ENCODE peak calls at places on chromosomes 7 and 10, in five cellular contexts. W, K, Q, S and F are unnamed samples.

GRCh38 chr7:1861799-1862458 is 191.9 kb downstream of the ELFN1 start:
- DNase-seq in W (no peak), K (peak), Q (no peak), S (no peak), F (no peak)

GRCh38 chr10:32446701-32447406 is 914 bp downstream of the CCDC7 start:
- DNase-seq in W (no peak), K (peak), Q (peak), S (no peak), F (peak)

GRCh38 chr10:126270116-126270515 is 118.2 kb downstream of the ADAM12 start:
- DNase-seq in W (no peak), K (peak), Q (no peak), S (no peak), F (peak)

GRCh38 chr10:13100349-13101294 is 659 bp downstream of the OPTN start:
- DNase-seq in W (peak), K (peak), Q (peak), S (no peak), F (peak)

GRCh38 chr7:66013938-66014337 is 31.9 kb upstream of the GUSB start:
- DNase-seq in W (no peak), K (peak), Q (no peak), S (no peak), F (peak)

GRCh38 chr10:82288461-82288881 is 413.5 kb downstream of the NRG3 start:
- DNase-seq in W (no peak), K (peak), Q (no peak), S (no peak), F (no peak)

GRCh38 chr7:9029671-9030070 is 596.3 kb downstream of the NXPH1 start:
- DNase-seq in W (no peak), K (no peak), Q (peak), S (no peak), F (no peak)

GRCh38 chr10:43785252-43785651 is 136.6 kb upstream of the ZNF32 start:
- DNase-seq in W (no peak), K (no peak), Q (no peak), S (no peak), F (no peak)

GRCh38 chr7:127632276-127632910 is 14.5 kb upstream of the PAX4 start:
- DNase-seq in W (peak), K (peak), Q (no peak), S (no peak), F (peak)

GRCh38 chr10:128963246-128964099 is 503.6 kb upstream of the MGMT start:
- DNase-seq in W (no peak), K (no peak), Q (no peak), S (no peak), F (no peak)

GRCh38 chr7:23956769-23957556 is 246.9 kb downstream of the STK31 start:
- DNase-seq in W (no peak), K (no peak), Q (no peak), S (no peak), F (peak)

GRCh38 chr7:116812905-116813304 is 49.5 kb upstream of the CAPZA2 start:
- DNase-seq in W (no peak), K (no peak), Q (no peak), S (no peak), F (no peak)

GRCh38 chr7:112173214-112173905 is 32.8 kb downstream of the DOCK4 start:
- DNase-seq in W (no peak), K (no peak), Q (peak), S (no peak), F (no peak)

GRCh38 chr7:29017666-29018065 is 59.5 kb upstream of the TRIL start:
- DNase-seq in W (no peak), K (peak), Q (no peak), S (no peak), F (peak)

GRCh38 chr10:102658802-102659201 is 14.5 kb downstream of the TRIM8 start:
- DNase-seq in W (peak), K (no peak), Q (no peak), S (no peak), F (no peak)

GRCh38 chr7:123929107-123929506 is 4.1 kb downstream of the SPAM1 start:
- DNase-seq in W (no peak), K (no peak), Q (no peak), S (no peak), F (no peak)

GRCh38 chr10:28676297-28676967 is 889 bp upstream of the BAMBI start:
- DNase-seq in W (no peak), K (no peak), Q (no peak), S (no peak), F (no peak)

GRCh38 chr7:753190-753589 is 26.1 kb upstream of the PRKAR1B start:
- DNase-seq in W (no peak), K (no peak), Q (no peak), S (no peak), F (no peak)

GRCh38 chr10:70880077-70880534 is 8.3 kb downstream of the PCBD1 start:
- DNase-seq in W (peak), K (peak), Q (peak), S (no peak), F (peak)

GRCh38 chr7:150927954-150928340 is 50.2 kb downstream of the KCNH2 start:
- DNase-seq in W (no peak), K (peak), Q (no peak), S (no peak), F (peak)

GRCh38 chr10:115328331-115328730 is 235.2 kb downstream of the ATRNL1 start:
- DNase-seq in W (no peak), K (no peak), Q (no peak), S (no peak), F (no peak)

GRCh38 chr7:117127585-117128168 is 174.4 kb downstream of the ST7 start:
- DNase-seq in W (peak), K (peak), Q (peak), S (no peak), F (peak)

GRCh38 chr7:71466448-71467145 is 334.7 kb downstream of the GALNT17 start:
- DNase-seq in W (no peak), K (no peak), Q (no peak), S (no peak), F (no peak)

GRCh38 chr7:26329520-26330269 is 38.0 kb downstream of the SNX10 start:
- DNase-seq in W (peak), K (no peak), Q (no peak), S (no peak), F (no peak)